ENCODE peak calls at places on chromosome 17, in eight cellular contexts. U, Q, E, X, A, B, H and F are unnamed samples.

GRCh38 chr17:67218385-67218950 is 26.5 kb downstream of the HELZ start:
- DNase-seq in U (peak), Q (no peak), E (no peak), X (no peak), A (peak), B (no peak), H (no peak), F (no peak)

GRCh38 chr17:35245196-35245486 is 2.3 kb downstream of the SLFN5 start:
- DNase-seq in U (peak), Q (no peak), E (no peak), X (no peak), A (peak), B (no peak), H (no peak), F (no peak)

GRCh38 chr17:6269474-6269873 is 165.4 kb downstream of the AIPL1 start:
- DNase-seq in U (peak), Q (no peak), E (peak), X (no peak), A (peak), B (no peak), H (no peak), F (no peak)

GRCh38 chr17:65696739-65697394 is 135.4 kb upstream of the AXIN2 start:
- DNase-seq in U (no peak), Q (no peak), E (no peak), X (no peak), A (peak), B (no peak), H (no peak), F (no peak)

GRCh38 chr17:10574324-10574723 is 24.9 kb upstream of the MYH2 start:
- DNase-seq in U (no peak), Q (no peak), E (no peak), X (no peak), A (no peak), B (no peak), H (no peak), F (no peak)

GRCh38 chr17:78356163-78356713 is 3.6 kb downstream of the SOCS3 start:
- DNase-seq in U (no peak), Q (peak), E (peak), X (no peak), A (peak), B (peak), H (peak), F (peak)

GRCh38 chr17:47702391-47702995 is 8.5 kb downstream of the TBKBP1 start:
- DNase-seq in U (no peak), Q (no peak), E (no peak), X (no peak), A (no peak), B (no peak), H (no peak), F (no peak)

GRCh38 chr17:2455956-2456355 is 55.1 kb upstream of the MNT start:
- DNase-seq in U (no peak), Q (no peak), E (no peak), X (no peak), A (no peak), B (no peak), H (no peak), F (no peak)

GRCh38 chr17:72766761-72767356 is 325.6 kb downstream of the SLC39A11 start:
- DNase-seq in U (no peak), Q (no peak), E (no peak), X (no peak), A (no peak), B (no peak), H (no peak), F (no peak)

GRCh38 chr17:77455111-77455877 is 314.5 kb downstream of the SEC14L1 start:
- DNase-seq in U (no peak), Q (no peak), E (no peak), X (no peak), A (no peak), B (no peak), H (no peak), F (no peak)

GRCh38 chr17:31140127-31140526 is 45.4 kb downstream of the NF1 start:
- DNase-seq in U (no peak), Q (no peak), E (no peak), X (no peak), A (no peak), B (no peak), H (no peak), F (no peak)